ENCODE peak calls at places on chromosomes 13 and 19, in ten cellular contexts. H is BJ, S is GM06990, Q is ascending aorta, F is AG10803, G is B cell, K is osteocyte, O is astrocyte, P is mammary epithelial cell, Y is endodermal cell. R is an unnamed sample.

GRCh38 chr13:75468098-75468497 is 13.9 kb downstream of the TBC1D4 start:
- DNase-seq in S (no peak), G (no peak), F (peak; percentile 54), O (peak; percentile 36), Q (no peak), Y (no peak), K (no peak), P (no peak), H (no peak), R (no peak)

GRCh38 chr19:58054792-58055482 is 4.1 kb upstream of the ZNF135 start:
- DNase-seq in S (no peak), K (no peak), H (no peak), Y (peak; percentile 66), P (no peak), F (peak; percentile 6), G (peak; percentile 29), O (peak; percentile 35), Q (no peak), R (no peak)

GRCh38 chr13:53151692-53152421 is 123.2 kb downstream of the OLFM4 start:
- DNase-seq in H (no peak), K (no peak), O (no peak), S (peak; percentile 38), P (no peak), G (peak; percentile 22), Y (peak; percentile 86), Q (no peak), F (peak; percentile 32), R (no peak)

GRCh38 chr13:31538067-31539042 is 201.0 kb upstream of the RXFP2 start:
- DNase-seq in S (no peak), O (peak; percentile 20), Y (no peak), P (peak; percentile 8), G (no peak), K (no peak), F (peak; percentile 52), H (no peak), Q (no peak), R (no peak)

GRCh38 chr19:5062799-5063198 is 93.9 kb downstream of the KDM4B start:
- DNase-seq in O (no peak), H (no peak), K (no peak), Q (no peak), S (no peak), Y (no peak), P (no peak), G (no peak), F (no peak), R (no peak)

GRCh38 chr13:110103026-110103425 is 203.9 kb downstream of the COL4A1 start:
- DNase-seq in Q (no peak), S (no peak), P (no peak), Y (no peak), K (no peak), G (no peak), H (no peak), O (no peak), F (no peak), R (no peak)

GRCh38 chr13:99996177-99996705 is 14.7 kb downstream of the ZIC2 start:
- DNase-seq in O (no peak), F (no peak), K (no peak), P (no peak), Y (peak; percentile 24), G (peak; percentile 15), H (no peak), S (no peak), Q (no peak), R (no peak)

GRCh38 chr13:49020940-49021548 is 45.3 kb downstream of the FNDC3A start:
- DNase-seq in F (peak; percentile 2), Q (no peak), H (no peak), G (no peak), Y (peak; percentile 42), S (no peak), K (no peak), P (peak; percentile 62), O (peak; percentile 33), R (no peak)

GRCh38 chr13:75901509-75901908 is 265.4 kb downstream of the LMO7 start:
- DNase-seq in Q (no peak), O (no peak), S (no peak), H (no peak), K (no peak), F (no peak), G (no peak), Y (no peak), P (no peak), R (no peak)

GRCh38 chr13:114063545-114064515 is 68.6 kb downstream of the RASA3 start:
- DNase-seq in Y (no peak), P (peak; percentile 37), K (no peak), S (peak; percentile 54), O (peak; percentile 58), G (no peak), Q (peak; percentile 86), F (peak; percentile 87), H (peak; percentile 87), R (peak; percentile 85)

GRCh38 chr19:1566392-1567115 is 1.6 kb downstream of the MEX3D start:
- DNase-seq in Q (peak; percentile 75), G (peak; percentile 32), Y (peak; percentile 93), F (peak; percentile 78), P (peak; percentile 77), K (peak; percentile 91), H (peak; percentile 19), O (peak; percentile 75), S (no peak), R (no peak)

GRCh38 chr13:112145221-112146072 is 78.5 kb downstream of the SOX1 start:
- DNase-seq in Y (peak; percentile 20), Q (no peak), F (no peak), G (no peak), H (no peak), S (no peak), P (no peak), K (peak; percentile 54), O (no peak), R (no peak)

GRCh38 chr13:70723732-70724131 is 615.5 kb upstream of the KLHL1 start:
- DNase-seq in O (no peak), Y (no peak), Q (no peak), K (no peak), G (no peak), P (no peak), H (no peak), S (no peak), F (no peak), R (no peak)

GRCh38 chr13:51804295-51805172 is 571 bp upstream of the DHRS12 start:
- DNase-seq in S (no peak), P (no peak), O (no peak), K (no peak), F (no peak), G (no peak), H (no peak), Y (no peak), Q (no peak), R (no peak)

GRCh38 chr19:13207237-13208130 is 57.3 kb downstream of the IER2 start:
- DNase-seq in K (no peak), Y (peak; percentile 48), S (peak; percentile 78), F (peak; percentile 54), H (no peak), P (no peak), O (no peak), Q (no peak), G (peak; percentile 75), R (no peak)

DNA sequence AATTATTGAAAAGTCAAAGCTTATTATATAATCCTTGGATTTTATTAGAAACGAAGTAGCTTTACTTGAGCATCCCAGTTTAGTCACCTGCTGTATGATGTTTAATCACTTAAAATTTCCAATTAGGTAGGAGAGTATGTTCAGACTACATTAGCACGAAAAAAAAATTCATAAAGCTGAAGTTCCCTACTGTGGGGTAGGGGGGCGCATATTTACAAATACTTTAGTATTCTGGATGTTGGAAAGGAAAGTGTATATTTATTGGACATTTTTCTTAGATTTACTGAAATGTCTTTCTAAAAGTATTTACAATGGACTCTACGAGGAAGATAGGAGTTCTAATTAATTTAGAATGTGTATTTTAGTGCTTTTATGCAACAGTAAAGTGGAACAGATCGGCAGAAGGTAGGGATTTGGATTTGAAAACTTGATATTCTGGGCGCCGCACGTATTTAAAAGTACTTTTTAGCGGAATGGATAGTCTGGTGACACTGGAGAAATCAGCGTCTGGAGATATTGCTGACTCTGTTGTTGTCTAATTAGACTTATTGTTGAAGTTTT is 1.9 kb downstream of the CDK8 start:
- DNase-seq in G (peak; percentile 12), S (peak; percentile 6), O (peak; percentile 2), Q (no peak), Y (no peak), P (no peak), K (no peak), F (no peak), H (no peak), R (no peak)
- TF ChIP-seq CTCF in G (peak; percentile 66), S (peak; percentile 32), O (peak; percentile 33), Q (peak; percentile 18), Y (peak; percentile 39), P (peak; percentile 23), K (peak; percentile 48), F (peak; percentile 41), H (peak; percentile 31), R (peak; percentile 50)

GRCh38 chr19:35090795-35091214 is 24.8 kb upstream of the FXYD3 start:
- DNase-seq in S (no peak), O (no peak), Q (no peak), K (no peak), P (no peak), H (no peak), G (no peak), Y (peak; percentile 80), F (no peak), R (no peak)
- TF ChIP-seq CTCF in S (no peak), O (no peak), Q (no peak), K (no peak), P (no peak), H (no peak), G (peak; percentile 45), Y (peak; percentile 6), F (no peak), R (peak; percentile 24)

GRCh38 chr13:79079351-79079839 is 326.7 kb downstream of the RBM26 start:
- DNase-seq in H (no peak), G (no peak), K (no peak), F (no peak), Q (no peak), S (no peak), P (peak; percentile 63), Y (peak; percentile 52), O (no peak), R (no peak)
- TF ChIP-seq CTCF in H (no peak), G (no peak), K (no peak), F (no peak), Q (no peak), S (no peak), P (no peak), Y (peak; percentile 29), O (no peak), R (no peak)

GRCh38 chr13:105608132-105608531 is 927.3 kb downstream of the EFNB2 start:
- DNase-seq in K (no peak), P (no peak), Y (no peak), G (no peak), S (no peak), O (no peak), Q (no peak), H (no peak), F (no peak), R (no peak)

GRCh38 chr13:105599477-105600037 is 935.9 kb downstream of the EFNB2 start:
- DNase-seq in Y (no peak), S (no peak), H (no peak), F (no peak), K (no peak), G (no peak), P (no peak), Q (no peak), O (peak; percentile 57), R (no peak)

GRCh38 chr13:105597573-105597972 is 937.9 kb downstream of the EFNB2 start:
- DNase-seq in F (no peak), Y (no peak), P (no peak), S (no peak), G (no peak), K (no peak), O (no peak), Q (no peak), H (no peak), R (no peak)

GRCh38 chr13:105598551-105598950 is 936.9 kb downstream of the EFNB2 start:
- DNase-seq in S (no peak), P (peak; percentile 8), H (no peak), G (no peak), F (peak; percentile 3), K (no peak), Y (no peak), O (peak; percentile 90), Q (no peak), R (no peak)

GRCh38 chr13:105603283-105603682 is 932.2 kb downstream of the EFNB2 start:
- DNase-seq in H (no peak), Y (no peak), P (no peak), G (no peak), Q (no peak), O (no peak), S (no peak), F (no peak), K (no peak), R (no peak)
- TF ChIP-seq CTCF in H (no peak), Y (no peak), P (no peak), G (no peak), Q (no peak), O (no peak), S (no peak), F (no peak), K (no peak), R (no peak)

R was measured in CD14-positive monocyte.